ENCODE peak calls at places on chromosomes 5 and 9, in nine cellular contexts. One of them, this sample, is unnamed.

GRCh38 chr5:137822983-137823382 is 44.7 kb upstream of the MYOT start:
- DNase-seq in astrocyte of the spinal cord: no peak
- DNase-seq in tibial nerve: no peak
- DNase-seq in GF-D8: no peak
- DNase-seq in ELR: no peak
- DNase-seq in stimulated activated CD8-positive, alpha-beta memory T cell treated with anti-CD3 and anti-CD28 coated beads, Interleukin-7, amount 100 ng/mL, for 24 hours: no peak
- DNase-seq in RCC 7860: no peak
- DNase-seq in heart left ventricle: no peak
- DNase-seq in H4: no peak
- DNase-seq in this sample: no peak

GRCh38 chr9:124268248-124268647 is 10.5 kb downstream of the NEK6 start:
- DNase-seq in astrocyte of the spinal cord: no peak
- DNase-seq in tibial nerve: no peak
- DNase-seq in GF-D8: no peak
- DNase-seq in ELR: no peak
- DNase-seq in stimulated activated CD8-positive, alpha-beta memory T cell treated with anti-CD3 and anti-CD28 coated beads, Interleukin-7, amount 100 ng/mL, for 24 hours: no peak
- DNase-seq in RCC 7860: no peak
- DNase-seq in heart left ventricle: no peak
- DNase-seq in H4: no peak
- DNase-seq in this sample: no peak

GRCh38 chr9:84600739-84601138 is 68.8 kb upstream of the NTRK2 start:
- DNase-seq in astrocyte of the spinal cord: no peak
- DNase-seq in tibial nerve: no peak
- DNase-seq in GF-D8: no peak
- DNase-seq in ELR: no peak
- DNase-seq in stimulated activated CD8-positive, alpha-beta memory T cell treated with anti-CD3 and anti-CD28 coated beads, Interleukin-7, amount 100 ng/mL, for 24 hours: no peak
- DNase-seq in RCC 7860: no peak
- DNase-seq in heart left ventricle: no peak
- DNase-seq in H4: peak; percentile 14
- DNase-seq in this sample: no peak

GRCh38 chr5:1386274-1386717 is 41.4 kb upstream of the CLPTM1L start:
- DNase-seq in astrocyte of the spinal cord: peak; percentile 10
- DNase-seq in tibial nerve: no peak
- DNase-seq in GF-D8: no peak
- DNase-seq in ELR: peak; percentile 26
- DNase-seq in stimulated activated CD8-positive, alpha-beta memory T cell treated with anti-CD3 and anti-CD28 coated beads, Interleukin-7, amount 100 ng/mL, for 24 hours: peak; percentile 36
- DNase-seq in RCC 7860: no peak
- DNase-seq in heart left ventricle: peak; percentile 51
- DNase-seq in H4: no peak
- DNase-seq in this sample: no peak

GRCh38 chr9:118563677-118564076 is 805.6 kb downstream of the BRINP1 start:
- DNase-seq in astrocyte of the spinal cord: no peak
- DNase-seq in tibial nerve: no peak
- DNase-seq in GF-D8: no peak
- DNase-seq in ELR: peak; percentile 66
- DNase-seq in stimulated activated CD8-positive, alpha-beta memory T cell treated with anti-CD3 and anti-CD28 coated beads, Interleukin-7, amount 100 ng/mL, for 24 hours: no peak
- DNase-seq in RCC 7860: peak; percentile 53
- DNase-seq in heart left ventricle: no peak
- DNase-seq in H4: no peak
- DNase-seq in this sample: no peak

GRCh38 chr9:113572076-113572861 is 108.7 kb downstream of the RGS3 start:
- DNase-seq in astrocyte of the spinal cord: no peak
- DNase-seq in tibial nerve: no peak
- DNase-seq in GF-D8: no peak
- DNase-seq in ELR: no peak
- DNase-seq in stimulated activated CD8-positive, alpha-beta memory T cell treated with anti-CD3 and anti-CD28 coated beads, Interleukin-7, amount 100 ng/mL, for 24 hours: no peak
- DNase-seq in RCC 7860: no peak
- DNase-seq in heart left ventricle: peak; percentile 50
- DNase-seq in H4: no peak
- DNase-seq in this sample: no peak

GRCh38 chr9:94692601-94693000 is 33.9 kb upstream of the AOPEP start:
- DNase-seq in astrocyte of the spinal cord: no peak
- DNase-seq in tibial nerve: no peak
- DNase-seq in GF-D8: no peak
- DNase-seq in ELR: no peak
- DNase-seq in stimulated activated CD8-positive, alpha-beta memory T cell treated with anti-CD3 and anti-CD28 coated beads, Interleukin-7, amount 100 ng/mL, for 24 hours: no peak
- DNase-seq in RCC 7860: peak; percentile 93
- DNase-seq in heart left ventricle: no peak
- DNase-seq in H4: no peak
- DNase-seq in this sample: no peak

GRCh38 chr9:6006968-6007769 is 8.3 kb downstream of the RANBP6 start:
- DNase-seq in astrocyte of the spinal cord: peak; percentile 89
- DNase-seq in tibial nerve: peak; percentile 68
- DNase-seq in GF-D8: peak; percentile 71
- DNase-seq in ELR: peak; percentile 93
- DNase-seq in stimulated activated CD8-positive, alpha-beta memory T cell treated with anti-CD3 and anti-CD28 coated beads, Interleukin-7, amount 100 ng/mL, for 24 hours: peak; percentile 92
- DNase-seq in RCC 7860: peak; percentile 58
- DNase-seq in heart left ventricle: peak; percentile 91
- DNase-seq in H4: peak; percentile 77
- DNase-seq in this sample: no peak

GRCh38 chr9:14775917-14776316 is 53.4 kb upstream of the CER1 start:
- DNase-seq in astrocyte of the spinal cord: no peak
- DNase-seq in tibial nerve: no peak
- DNase-seq in GF-D8: no peak
- DNase-seq in ELR: no peak
- DNase-seq in stimulated activated CD8-positive, alpha-beta memory T cell treated with anti-CD3 and anti-CD28 coated beads, Interleukin-7, amount 100 ng/mL, for 24 hours: no peak
- DNase-seq in RCC 7860: no peak
- DNase-seq in heart left ventricle: no peak
- DNase-seq in H4: no peak
- DNase-seq in this sample: no peak

GRCh38 chr5:175609504-175609903 is 48.4 kb upstream of the HRH2 start:
- DNase-seq in astrocyte of the spinal cord: no peak
- DNase-seq in tibial nerve: no peak
- DNase-seq in GF-D8: no peak
- DNase-seq in ELR: no peak
- DNase-seq in stimulated activated CD8-positive, alpha-beta memory T cell treated with anti-CD3 and anti-CD28 coated beads, Interleukin-7, amount 100 ng/mL, for 24 hours: peak; percentile 9
- DNase-seq in RCC 7860: no peak
- DNase-seq in heart left ventricle: no peak
- DNase-seq in H4: no peak
- DNase-seq in this sample: no peak

GRCh38 chr9:90645721-90646120 is 3.1 kb upstream of the DIRAS2 start:
- DNase-seq in astrocyte of the spinal cord: no peak
- DNase-seq in tibial nerve: no peak
- DNase-seq in GF-D8: no peak
- DNase-seq in ELR: no peak
- DNase-seq in stimulated activated CD8-positive, alpha-beta memory T cell treated with anti-CD3 and anti-CD28 coated beads, Interleukin-7, amount 100 ng/mL, for 24 hours: no peak
- DNase-seq in RCC 7860: no peak
- DNase-seq in heart left ventricle: no peak
- DNase-seq in H4: no peak
- DNase-seq in this sample: no peak

GRCh38 chr9:129422843-129423700 is 197.8 kb downstream of the C9orf50 start:
- DNase-seq in astrocyte of the spinal cord: no peak
- DNase-seq in tibial nerve: no peak
- DNase-seq in GF-D8: no peak
- DNase-seq in ELR: no peak
- DNase-seq in stimulated activated CD8-positive, alpha-beta memory T cell treated with anti-CD3 and anti-CD28 coated beads, Interleukin-7, amount 100 ng/mL, for 24 hours: no peak
- DNase-seq in RCC 7860: peak; percentile 13
- DNase-seq in heart left ventricle: no peak
- DNase-seq in H4: no peak
- DNase-seq in this sample: no peak

GRCh38 chr9:136311433-136312375 is 7.8 kb upstream of the CCDC187 start:
- DNase-seq in astrocyte of the spinal cord: no peak
- DNase-seq in tibial nerve: no peak
- DNase-seq in GF-D8: no peak
- DNase-seq in ELR: peak; percentile 33
- DNase-seq in stimulated activated CD8-positive, alpha-beta memory T cell treated with anti-CD3 and anti-CD28 coated beads, Interleukin-7, amount 100 ng/mL, for 24 hours: no peak
- DNase-seq in RCC 7860: peak; percentile 7
- DNase-seq in heart left ventricle: no peak
- DNase-seq in H4: no peak
- DNase-seq in this sample: no peak

GRCh38 chr5:55110156-55110680 is 7.8 kb downstream of the GZMA start:
- DNase-seq in astrocyte of the spinal cord: no peak
- DNase-seq in tibial nerve: no peak
- DNase-seq in GF-D8: no peak
- DNase-seq in ELR: no peak
- DNase-seq in stimulated activated CD8-positive, alpha-beta memory T cell treated with anti-CD3 and anti-CD28 coated beads, Interleukin-7, amount 100 ng/mL, for 24 hours: no peak
- DNase-seq in RCC 7860: no peak
- DNase-seq in heart left ventricle: no peak
- DNase-seq in H4: no peak
- DNase-seq in this sample: no peak

GRCh38 chr9:124941689-124942561 is 1.0 kb upstream of the GOLGA1 start:
- DNase-seq in astrocyte of the spinal cord: peak; percentile 69
- DNase-seq in tibial nerve: no peak
- DNase-seq in GF-D8: peak; percentile 54
- DNase-seq in ELR: peak; percentile 67
- DNase-seq in stimulated activated CD8-positive, alpha-beta memory T cell treated with anti-CD3 and anti-CD28 coated beads, Interleukin-7, amount 100 ng/mL, for 24 hours: peak; percentile 41
- DNase-seq in RCC 7860: peak; percentile 37
- DNase-seq in heart left ventricle: peak; percentile 60
- DNase-seq in H4: peak; percentile 26
- DNase-seq in this sample: peak; percentile 9

GRCh38 chr5:108381955-108382783 is at the start of gene FBXL17:
- DNase-seq in astrocyte of the spinal cord: peak; percentile 91
- DNase-seq in tibial nerve: peak; percentile 87
- DNase-seq in GF-D8: peak; percentile 73
- DNase-seq in ELR: peak; percentile 95
- DNase-seq in stimulated activated CD8-positive, alpha-beta memory T cell treated with anti-CD3 and anti-CD28 coated beads, Interleukin-7, amount 100 ng/mL, for 24 hours: peak; percentile 76
- DNase-seq in RCC 7860: peak; percentile 84
- DNase-seq in heart left ventricle: peak; percentile 97
- DNase-seq in H4: peak; percentile 96
- DNase-seq in this sample: peak; percentile 85

This sample was measured in CMK.